ENCODE peak calls at places on chromosomes 11 and 22, in seven cellular contexts. Z, S, V, H, B, R and G are unnamed samples.

GRCh38 chr11:108670381-108670930 is 5.6 kb downstream of the DDX10 start:
- DNase-seq in B (no peak), R (no peak), Z (no peak), V (no peak), S (no peak), H (no peak), G (no peak)

GRCh38 chr11:72245232-72245816 is 1.3 kb upstream of the PHOX2A start:
- DNase-seq in R (no peak), S (no peak), V (no peak), H (no peak), B (no peak), Z (no peak), G (no peak)

GRCh38 chr11:120141144-120142071 is 3.5 kb upstream of the TRIM29 start:
- DNase-seq in B (no peak), R (no peak), V (no peak), H (no peak), Z (no peak), S (no peak), G (no peak)

GRCh38 chr22:39298194-39298987 is 21.0 kb downstream of the RPL3 start:
- DNase-seq in V (no peak), B (no peak), S (no peak), H (no peak), R (no peak), Z (no peak), G (no peak)

GRCh38 chr11:128814856-128815705 is 52.0 kb downstream of the KCNJ1 start:
- DNase-seq in V (no peak), S (no peak), R (peak), Z (peak), H (no peak), B (peak), G (no peak)

GRCh38 chr22:38761202-38762162 is 5.7 kb upstream of the SUN2 start:
- DNase-seq in V (no peak), H (no peak), B (peak), Z (no peak), S (no peak), R (no peak), G (no peak)

GRCh38 chr11:44310456-44311272 is 725 bp upstream of the ALX4 start:
- DNase-seq in R (no peak), V (no peak), S (no peak), H (no peak), Z (no peak), B (no peak), G (peak)

GRCh38 chr11:18776324-18776723 is 15.3 kb downstream of the PTPN5 start:
- DNase-seq in H (no peak), B (no peak), S (no peak), V (no peak), Z (no peak), R (no peak), G (no peak)

GRCh38 chr11:9787981-9788521 is 124.2 kb downstream of the SWAP70 start:
- DNase-seq in H (no peak), R (peak), B (peak), V (no peak), S (no peak), Z (no peak), G (no peak)

GRCh38 chr11:69542314-69543168 is 61.1 kb downstream of the LINC01488 start:
- DNase-seq in B (no peak), S (no peak), H (no peak), Z (no peak), V (no peak), R (no peak), G (no peak)

GRCh38 chr11:19820100-19820499 is 107.5 kb downstream of the NAV2 start:
- DNase-seq in H (no peak), Z (no peak), R (no peak), B (peak), S (no peak), V (no peak), G (no peak)

GRCh38 chr11:124656759-124657627 is 16.5 kb downstream of the SIAE start:
- DNase-seq in V (peak), S (no peak), H (no peak), Z (no peak), R (no peak), B (no peak), G (no peak)

GRCh38 chr11:99645934-99646333 is 625.2 kb downstream of the CNTN5 start:
- DNase-seq in R (no peak), B (no peak), V (no peak), H (no peak), Z (no peak), S (no peak), G (no peak)

GRCh38 chr22:22893891-22894739 is 6.5 kb downstream of the IGLL5 start:
- DNase-seq in S (no peak), B (no peak), H (no peak), V (no peak), R (no peak), Z (no peak), G (no peak)

GRCh38 chr11:31803813-31804438 is 7.2 kb downstream of the PAX6 start:
- DNase-seq in S (no peak), Z (no peak), B (no peak), R (no peak), H (peak), V (no peak), G (peak)

GRCh38 chr11:33709471-33709870 is 8.8 kb upstream of the C11orf91 start:
- DNase-seq in R (no peak), Z (no peak), S (no peak), V (no peak), H (no peak), B (no peak), G (peak)

GRCh38 chr11:24234822-24235508 is 261.9 kb upstream of the LUZP2 start:
- DNase-seq in H (no peak), R (peak), B (peak), V (no peak), Z (no peak), S (no peak), G (no peak)

GRCh38 chr11:11978098-11978637 is 30.3 kb downstream of the DKK3 start:
- DNase-seq in S (no peak), V (no peak), Z (no peak), H (no peak), R (no peak), B (no peak), G (no peak)